ENCODE peak calls at places on chromosome 3, in six cellular contexts. P is AG20443, B is GM13976, M is neural progenitor cell, W is left ventricle myocardium superior, A is A549. J is an unnamed sample.

GRCh38 chr3:5250467-5251195 is 63.1 kb downstream of the EDEM1 start:
- DNase-seq in P (peak; percentile 48), B (no peak), M (no peak), W (no peak), A (peak; percentile 33), J (no peak)

GRCh38 chr3:68893600-68894239 is 38.6 kb downstream of the TAFA4 start:
- DNase-seq in P (peak; percentile 17), B (peak; percentile 16), M (peak; percentile 54), W (no peak), A (peak; percentile 27), J (no peak)

GRCh38 chr3:86895202-86895601 is 95.7 kb downstream of the VGLL3 start:
- DNase-seq in P (no peak), B (no peak), M (no peak), W (no peak), A (no peak), J (peak; percentile 8)

GRCh38 chr3:114447545-114447944 is 153.7 kb downstream of the TIGIT start:
- DNase-seq in P (no peak), B (no peak), M (no peak), W (no peak), A (no peak), J (no peak)

GRCh38 chr3:49841806-49842205 is 14.6 kb downstream of the TRAIP start:
- DNase-seq in P (no peak), B (no peak), M (no peak), W (no peak), A (no peak), J (no peak)

GRCh38 chr3:183073839-183074615 is 25.3 kb downstream of the MCCC1 start:
- DNase-seq in P (no peak), B (no peak), M (no peak), W (no peak), A (no peak), J (no peak)

GRCh38 chr3:194973366-194974000 is 287.8 kb downstream of the FAM43A start:
- DNase-seq in P (no peak), B (no peak), M (no peak), W (no peak), A (no peak), J (no peak)

GRCh38 chr3:184568918-184569829 is 7.6 kb downstream of the EPHB3 start:
- DNase-seq in P (peak; percentile 93), B (no peak), M (peak; percentile 72), W (peak; percentile 84), A (no peak), J (peak; percentile 56)

GRCh38 chr3:7800006-7800780 is 701.4 kb upstream of the LMCD1 start:
- DNase-seq in P (no peak), B (no peak), M (peak; percentile 4), W (no peak), A (no peak), J (no peak)

GRCh38 chr3:97940034-97940433 is 32.2 kb downstream of the RIOX2 start:
- DNase-seq in P (no peak), B (no peak), M (peak; percentile 53), W (no peak), A (peak; percentile 6), J (no peak)

GRCh38 chr3:43647331-43648166 is 25.7 kb upstream of the ANO10 start:
- DNase-seq in P (no peak), B (no peak), M (no peak), W (no peak), A (no peak), J (no peak)

GRCh38 chr3:52847241-52847640 is 12.4 kb upstream of the MUSTN1 start:
- DNase-seq in P (no peak), B (no peak), M (no peak), W (no peak), A (no peak), J (no peak)

GRCh38 chr3:100709840-100710235 is 544 bp downstream of the TFG start:
- DNase-seq in P (peak; percentile 31), B (peak; percentile 38), M (peak; percentile 92), W (peak; percentile 44), A (peak; percentile 21), J (no peak)

GRCh38 chr3:5123937-5124336 is 1.8 kb downstream of the ARL8B start:
- DNase-seq in P (no peak), B (no peak), M (peak; percentile 11), W (no peak), A (no peak), J (no peak)

GRCh38 chr3:137724240-137724639 is 39.9 kb upstream of the SOX14 start:
- DNase-seq in P (no peak), B (no peak), M (no peak), W (no peak), A (no peak), J (no peak)

GRCh38 chr3:11718582-11719405 is 75.1 kb upstream of the VGLL4 start:
- DNase-seq in P (peak; percentile 60), B (peak; percentile 65), M (peak; percentile 25), W (peak; percentile 60), A (peak; percentile 58), J (no peak)

GRCh38 chr3:161171639-161172552 is 49.2 kb upstream of the NMD3 start:
- DNase-seq in P (no peak), B (no peak), M (peak; percentile 21), W (no peak), A (peak; percentile 1), J (no peak)